ENCODE peak calls at places on chromosomes 4 and X, in four cellular contexts. B, P, T and M are unnamed samples.

GRCh38 chr4:2660596-2661211 is 95.4 kb downstream of the TNIP2 start:
- DNase-seq in B (no peak), P (no peak), T (no peak), M (no peak)

GRCh38 chr4:19051751-19052296 is 1030.3 kb upstream of the LCORL start:
- DNase-seq in P (no peak), B (no peak), T (no peak), M (no peak)

GRCh38 chr4:124753941-124754581 is 41.5 kb upstream of the ANKRD50 start:
- DNase-seq in P (no peak), B (no peak), T (peak; percentile 88), M (no peak)

GRCh38 chr4:184344435-184344834 is 126.8 kb upstream of the ENPP6 start:
- DNase-seq in B (no peak), T (no peak), P (no peak), M (no peak)

GRCh38 chr4:17055788-17056187 is 157.3 kb upstream of the LDB2 start:
- DNase-seq in B (no peak), T (no peak), P (peak; percentile 90), M (no peak)

GRCh38 chr4:79852305-79852730 is 220.7 kb downstream of the ANTXR2 start:
- DNase-seq in B (peak; percentile 53), T (no peak), P (peak; percentile 93), M (no peak)

GRCh38 chr4:3756343-3757059 is 9.7 kb upstream of the ADRA2C start:
- DNase-seq in T (no peak), B (no peak), P (no peak), M (no peak)

GRCh38 chrX:71056857-71057256 is 11.3 kb downstream of the SNX12 start:
- DNase-seq in B (no peak), T (no peak), P (peak; percentile 74), M (no peak)

GRCh38 chr4:154559141-154559841 is 3.5 kb upstream of the FGB start:
- DNase-seq in P (peak; percentile 65), B (no peak), T (no peak), M (no peak)

GRCh38 chr4:86706923-86707597 is 112.9 kb downstream of the PTPN13 start:
- DNase-seq in P (peak; percentile 40), T (no peak), B (no peak), M (no peak)

GRCh38 chr4:137312257-137312656 is 220.0 kb downstream of the PCDH18 start:
- DNase-seq in T (no peak), P (peak; percentile 39), B (no peak), M (no peak)

GRCh38 chr4:8879574-8879973 is 7.9 kb upstream of the HMX1 start:
- DNase-seq in P (no peak), B (no peak), T (no peak), M (no peak)

GRCh38 chr4:81442479-81443085 is 29.1 kb downstream of the RASGEF1B start:
- DNase-seq in B (no peak), T (no peak), P (no peak), M (no peak)

GRCh38 chr4:85956296-85956955 is 403.4 kb downstream of the MAPK10 start:
- DNase-seq in B (no peak), P (no peak), T (no peak), M (no peak)

GRCh38 chr4:126794363-126794762 is 838.4 kb upstream of the INTU start:
- DNase-seq in P (peak; percentile 35), T (no peak), B (no peak), M (no peak)

GRCh38 chr4:126784966-126785580 is 847.7 kb upstream of the INTU start:
- DNase-seq in T (no peak), B (no peak), P (no peak), M (no peak)

GRCh38 chr4:126790633-126791032 is 842.1 kb upstream of the INTU start:
- DNase-seq in P (peak; percentile 64), T (no peak), B (no peak), M (no peak)
- TF ChIP-seq CTCF in P (peak; percentile 38), T (no peak), B (peak; percentile 9), M (no peak)

DNA sequence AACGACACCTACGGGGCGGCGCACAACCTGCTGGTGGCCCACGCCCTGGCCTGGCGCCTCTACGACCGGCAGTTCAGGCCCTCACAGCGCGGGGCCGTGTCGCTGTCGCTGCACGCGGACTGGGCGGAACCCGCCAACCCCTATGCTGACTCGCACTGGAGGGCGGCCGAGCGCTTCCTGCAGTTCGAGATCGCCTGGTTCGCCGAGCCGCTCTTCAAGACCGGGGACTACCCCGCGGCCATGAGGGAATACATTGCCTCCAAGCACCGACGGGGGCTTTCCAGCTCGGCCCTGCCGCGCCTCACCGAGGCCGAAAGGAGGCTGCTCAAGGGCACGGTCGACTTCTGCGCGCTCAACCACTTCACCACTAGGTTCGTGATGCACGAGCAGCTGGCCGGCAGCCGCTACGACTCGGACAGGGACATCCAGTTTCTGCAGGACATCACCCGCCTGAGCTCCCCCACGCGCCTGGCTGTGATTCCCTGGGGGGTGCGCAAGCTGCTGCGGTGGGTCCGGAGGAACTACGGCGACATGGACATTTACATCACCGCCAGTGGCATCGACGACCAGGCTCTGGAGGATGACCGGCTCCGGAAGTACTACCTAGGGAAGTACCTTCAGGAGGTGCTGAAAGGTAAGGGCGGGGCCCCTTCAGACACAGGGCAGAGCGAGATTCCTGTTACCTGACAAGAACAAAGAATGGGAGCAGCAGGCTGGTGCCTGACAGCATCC is 11.7 kb downstream of the RPL9 start:
- DNase-seq in P (peak; percentile 40), B (peak; percentile 62), T (peak; percentile 39), M (no peak)
- TF ChIP-seq CTCF in P (peak; percentile 45), B (no peak), T (no peak), M (no peak)

DNA sequence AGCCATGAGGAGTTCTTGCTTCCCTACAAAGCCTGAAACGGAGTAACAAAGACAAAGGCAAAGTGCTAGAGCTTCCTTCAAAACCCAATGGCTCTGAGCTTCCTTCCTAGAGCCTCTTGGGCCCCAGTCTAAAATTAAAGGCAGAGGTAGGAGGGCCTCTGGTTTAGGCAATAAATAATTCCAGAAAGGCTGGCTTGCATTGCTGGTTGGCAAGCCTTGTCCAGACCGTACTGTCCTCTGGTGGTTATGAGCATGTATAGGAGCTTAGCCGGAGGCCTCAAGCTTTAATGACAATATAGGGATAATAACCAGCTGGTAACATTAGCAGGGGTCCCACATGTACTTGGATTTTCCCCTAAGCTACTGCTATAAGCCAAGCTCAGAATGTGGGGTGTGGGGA is 237.3 kb downstream of the AR start:
- DNase-seq in B (peak; percentile 28), P (no peak), T (no peak), M (no peak)
- TF ChIP-seq CTCF in B (no peak), P (peak; percentile 76), T (no peak), M (no peak)

DNA sequence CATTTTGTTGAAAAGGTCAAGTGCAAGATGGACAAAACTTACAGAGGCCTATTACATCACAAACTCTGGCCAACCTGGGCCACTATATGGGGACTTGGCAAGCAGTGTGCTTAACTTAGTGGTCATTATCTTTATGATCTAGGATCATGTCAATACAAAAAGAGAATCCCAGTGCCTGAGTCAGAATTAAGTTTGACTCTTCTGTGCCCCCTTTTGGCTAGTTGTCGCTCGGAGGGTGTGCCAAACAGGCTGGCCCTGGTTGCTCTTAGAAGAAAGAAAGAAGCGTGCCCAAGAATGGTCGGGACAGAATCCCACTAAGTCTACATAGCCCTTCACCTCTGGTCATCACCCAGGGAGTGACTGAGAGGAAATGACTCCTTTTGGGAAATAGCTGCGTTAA is 100.1 kb downstream of the EIF4E start:
- DNase-seq in B (no peak), T (no peak), P (no peak), M (no peak)
- TF ChIP-seq CTCF in B (no peak), T (no peak), P (no peak), M (peak; percentile 32)

GRCh38 chr4:10495651-10496050 is 38.4 kb upstream of the ZNF518B start:
- DNase-seq in B (no peak), T (no peak), P (no peak), M (no peak)
- TF ChIP-seq CTCF in B (no peak), T (no peak), P (no peak), M (no peak)

GRCh38 chr4:173413043-173413442 is 14.1 kb upstream of the SCRG1 start:
- DNase-seq in T (no peak), P (peak; percentile 48), B (no peak), M (no peak)
- TF ChIP-seq CTCF in T (no peak), P (no peak), B (no peak), M (no peak)

GRCh38 chr4:94757192-94758140 is at the start of gene BMPR1B:
- DNase-seq in T (peak; percentile 25), B (no peak), P (peak; percentile 80), M (no peak)
- TF ChIP-seq CTCF in T (no peak), B (no peak), P (peak; percentile 31), M (peak; percentile 22)